ENCODE peak calls at places on chromosomes 5 and 9, in seven cellular contexts. D is HCT116, S is GM12878, X is K562, P is HepG2, O is SK-N-SH, J is H1. Y is an unnamed sample.
A peak's percentile ranks its signal among the peaks of the same experiment; 100 is the strongest.

GRCh38 chr5:134503937-134504437 is 21.5 kb upstream of the JADE2 start:
- DNase-seq in D (no peak), S (no peak), X (no peak), P (peak; percentile 15), O (no peak), J (no peak), Y (no peak)

GRCh38 chr9:136392538-136393449 is 7.2 kb downstream of the SNAPC4 start:
- DNase-seq in D (no peak), S (no peak), X (no peak), P (no peak), O (no peak), J (no peak), Y (no peak)

GRCh38 chr9:108620767-108621166 is 235.0 kb downstream of the ACTL7B start:
- DNase-seq in D (no peak), S (no peak), X (no peak), P (no peak), O (no peak), J (no peak), Y (no peak)

GRCh38 chr5:17217421-17218352 is at the start of gene BASP1:
- DNase-seq in D (no peak), S (no peak), X (no peak), P (no peak), O (peak; percentile 84), J (peak; percentile 81), Y (no peak)

GRCh38 chr9:116859763-116860162 is 172.7 kb downstream of the TRIM32 start:
- DNase-seq in D (no peak), S (no peak), X (no peak), P (no peak), O (no peak), J (no peak), Y (peak; percentile 38)

GRCh38 chr9:131672451-131672850 is 67.4 kb downstream of the RAPGEF1 start:
- DNase-seq in D (no peak), S (no peak), X (no peak), P (no peak), O (no peak), J (no peak), Y (no peak)

GRCh38 chr9:977361-978116 is 1.1 kb downstream of the DMRT3 start:
- DNase-seq in D (no peak), S (no peak), X (no peak), P (no peak), O (no peak), J (peak; percentile 65), Y (no peak)

GRCh38 chr9:103789686-103790085 is 304.4 kb upstream of the SMC2 start:
- DNase-seq in D (no peak), S (no peak), X (peak; percentile 4), P (peak; percentile 16), O (no peak), J (no peak), Y (no peak)

GRCh38 chr5:79956173-79956670 is 34.8 kb downstream of the MTX3 start:
- DNase-seq in D (peak; percentile 8), S (no peak), X (no peak), P (no peak), O (no peak), J (no peak), Y (peak; percentile 54)

GRCh38 chr5:149210229-149210628 is 61.4 kb upstream of the AFAP1L1 start:
- DNase-seq in D (peak; percentile 88), S (no peak), X (peak; percentile 24), P (peak; percentile 44), O (no peak), J (no peak), Y (no peak)

GRCh38 chr9:88583901-88584596 is 49.1 kb downstream of the NXNL2 start:
- DNase-seq in D (no peak), S (no peak), X (no peak), P (no peak), O (no peak), J (no peak), Y (no peak)

GRCh38 chr5:83447533-83447932 is 24.0 kb upstream of the VCAN start:
- DNase-seq in D (no peak), S (no peak), X (no peak), P (no peak), O (no peak), J (no peak), Y (no peak)

GRCh38 chr9:115115924-115116323 is 2.0 kb downstream of the TNC start:
- DNase-seq in D (peak; percentile 16), S (no peak), X (no peak), P (no peak), O (no peak), J (no peak), Y (no peak)

GRCh38 chr9:89850633-89851325 is 246.0 kb downstream of the GADD45G start:
- DNase-seq in D (no peak), S (no peak), X (no peak), P (no peak), O (no peak), J (no peak), Y (peak; percentile 20)

GRCh38 chr9:34291423-34291822 is 37.6 kb downstream of the KIF24 start:
- DNase-seq in D (no peak), S (no peak), X (no peak), P (no peak), O (no peak), J (no peak), Y (no peak)

GRCh38 chr9:128136816-128137793 is 9.6 kb upstream of the PTGES2 start:
- DNase-seq in D (no peak), S (no peak), X (peak; percentile 16), P (no peak), O (no peak), J (no peak), Y (no peak)

GRCh38 chr9:123866497-123866896 is 63.4 kb downstream of the DENND1A start:
- DNase-seq in D (no peak), S (no peak), X (no peak), P (no peak), O (no peak), J (no peak), Y (no peak)

GRCh38 chr5:132425009-132425937 is 55.8 kb downstream of the SLC22A5 start:
- DNase-seq in D (no peak), S (peak; percentile 93), X (peak; percentile 41), P (no peak), O (no peak), J (peak; percentile 43), Y (no peak)

GRCh38 chr9:89021154-89021803 is 30.0 kb downstream of the S1PR3 start:
- DNase-seq in D (peak; percentile 19), S (no peak), X (no peak), P (no peak), O (no peak), J (no peak), Y (no peak)

GRCh38 chr5:148831590-148832565 is 5.5 kb downstream of the ADRB2 start:
- DNase-seq in D (no peak), S (peak; percentile 59), X (no peak), P (no peak), O (no peak), J (no peak), Y (no peak)

GRCh38 chr9:127662617-127663016 is 44.2 kb upstream of the CFAP157 start:
- DNase-seq in D (no peak), S (no peak), X (no peak), P (no peak), O (no peak), J (no peak), Y (no peak)

GRCh38 chr5:120614512-120614911 is 150.4 kb downstream of the PRR16 start:
- DNase-seq in D (no peak), S (no peak), X (no peak), P (no peak), O (no peak), J (no peak), Y (no peak)

GRCh38 chr9:80492221-80492620 is 920.5 kb downstream of the TLE4 start:
- DNase-seq in D (no peak), S (no peak), X (no peak), P (no peak), O (no peak), J (no peak), Y (no peak)

DNA sequence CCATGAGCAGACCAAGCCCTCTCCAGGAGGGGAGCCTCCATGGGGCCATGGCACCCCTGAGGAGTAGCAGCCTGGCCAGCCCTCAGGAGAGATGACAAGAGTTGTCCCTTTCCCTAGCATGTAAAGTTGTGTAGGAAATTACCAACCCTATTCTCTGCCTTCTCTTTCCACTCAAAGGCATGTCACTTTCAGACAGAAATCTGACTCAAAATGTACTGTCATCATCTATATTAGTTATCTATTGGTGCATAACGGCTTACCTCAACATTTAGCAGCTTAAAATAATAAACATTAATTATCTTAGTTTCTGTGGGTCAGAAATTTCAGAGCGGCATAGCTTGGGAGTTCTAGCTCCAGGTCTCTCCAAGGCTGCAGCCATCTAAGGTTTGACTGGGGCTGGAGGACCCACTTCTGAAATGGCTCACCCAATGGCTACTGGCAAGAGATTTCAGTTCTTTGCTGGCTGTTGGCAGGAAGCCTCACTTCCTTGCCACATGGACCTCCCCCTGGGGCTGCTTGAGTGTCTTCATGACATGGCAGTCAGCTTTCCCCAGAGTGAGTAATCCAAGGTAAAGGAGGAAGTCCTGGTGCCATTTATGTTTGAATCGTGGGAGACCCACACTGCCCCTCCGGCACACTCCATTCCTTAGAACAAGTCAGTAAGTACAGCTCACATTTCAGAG is 632.3 kb downstream of the CCDC171 start:
- DNase-seq in D (no peak), S (no peak), X (no peak), P (no peak), O (no peak), J (no peak), Y (no peak)
- TF ChIP-seq JUND in D (no peak), S (no peak), X (no peak), P (no peak), O (no peak), J (no peak), Y (no peak)

GRCh38 chr9:12740845-12741244 is 34.0 kb upstream of the LURAP1L start:
- DNase-seq in D (no peak), S (no peak), X (no peak), P (no peak), O (no peak), J (no peak), Y (no peak)
- TF ChIP-seq JUND in D (no peak), S (no peak), X (no peak), P (no peak), O (no peak), J (no peak), Y (no peak)

GRCh38 chr9:84600739-84601138 is 68.8 kb upstream of the NTRK2 start:
- DNase-seq in D (no peak), S (no peak), X (no peak), P (no peak), O (no peak), J (no peak), Y (peak; percentile 7)
- TF ChIP-seq JUND in D (no peak), S (no peak), X (no peak), P (no peak), O (no peak), J (no peak), Y (no peak)

GRCh38 chr5:179730356-179730755 is 2.3 kb upstream of the MAML1 start:
- DNase-seq in D (no peak), S (no peak), X (no peak), P (no peak), O (no peak), J (no peak), Y (no peak)

GRCh38 chr5:179732918-179733763 is 519 bp downstream of the MAML1 start:
- DNase-seq in D (no peak), S (no peak), X (no peak), P (no peak), O (peak; percentile 83), J (peak; percentile 67), Y (peak; percentile 46)

GRCh38 chr5:179730852-179731251 is 1.8 kb upstream of the MAML1 start:
- DNase-seq in D (no peak), S (no peak), X (no peak), P (no peak), O (no peak), J (no peak), Y (no peak)

GRCh38 chr5:179732412-179732917 is at the start of gene MAML1:
- DNase-seq in D (peak; percentile 99), S (peak; percentile 98), X (peak; percentile 99), P (peak; percentile 99), O (peak; percentile 99), J (peak; percentile 99), Y (peak; percentile 85)

GRCh38 chr5:179731791-179732411 is 721 bp upstream of the MAML1 start:
- DNase-seq in D (no peak), S (peak; percentile 43), X (no peak), P (peak; percentile 59), O (no peak), J (peak; percentile 57), Y (no peak)
- TF ChIP-seq JUND in D (no peak), S (no peak), X (no peak), P (no peak), O (no peak), J (no peak), Y (no peak)

Y was measured in T47D.